ENCODE peak calls at places on chromosome 22, in nine cellular contexts. T is breast epithelium, A is neural progenitor cell, K is neuronal stem cell, X is AG04450, O is AG09309, C is lower leg skin, G is IMR-90, P is foreskin fibroblast. B is an unnamed sample.

GRCh38 chr22:26619510-26619909 is 1.7 kb upstream of the CRYBB1 start:
- DNase-seq in T (no peak), A (no peak), K (no peak), X (no peak), O (no peak), C (no peak), G (no peak), P (no peak), B (no peak)

GRCh38 chr22:28398355-28398754 is 281.3 kb downstream of the TTC28 start:
- DNase-seq in T (no peak), A (no peak), K (no peak), X (no peak), O (no peak), C (no peak), G (no peak), P (no peak), B (no peak)

GRCh38 chr22:24592144-24592845 is 578 bp downstream of the LRRC75B start:
- DNase-seq in T (no peak), A (peak; percentile 42), K (peak; percentile 31), X (no peak), O (no peak), C (no peak), G (no peak), P (peak; percentile 12), B (no peak)

GRCh38 chr22:20430641-20431519 is 6.7 kb downstream of the SCARF2 start:
- DNase-seq in T (no peak), A (peak; percentile 93), K (peak; percentile 61), X (no peak), O (no peak), C (no peak), G (no peak), P (peak; percentile 52), B (peak; percentile 35)

GRCh38 chr22:29454186-29454745 is 15.9 kb downstream of the RFPL1 start:
- DNase-seq in T (no peak), A (no peak), K (no peak), X (no peak), O (no peak), C (no peak), G (no peak), P (no peak), B (no peak)

GRCh38 chr22:46047841-46048595 is 71.1 kb upstream of the WNT7B start:
- DNase-seq in T (peak; percentile 53), A (no peak), K (no peak), X (no peak), O (no peak), C (no peak), G (no peak), P (no peak), B (no peak)

GRCh38 chr22:44389181-44389580 is 76.4 kb upstream of the SHISAL1 start:
- DNase-seq in T (no peak), A (no peak), K (no peak), X (no peak), O (no peak), C (no peak), G (no peak), P (no peak), B (no peak)

GRCh38 chr22:44452531-44453420 is 45.3 kb downstream of the RTL6 start:
- DNase-seq in T (no peak), A (no peak), K (no peak), X (no peak), O (no peak), C (no peak), G (no peak), P (no peak), B (no peak)

GRCh38 chr22:47177334-47177815 is 414.9 kb downstream of the TBC1D22A start:
- DNase-seq in T (peak; percentile 41), A (no peak), K (no peak), X (no peak), O (no peak), C (no peak), G (no peak), P (no peak), B (no peak)

GRCh38 chr22:46545041-46545796 is 7.8 kb upstream of the CELSR1 start:
- DNase-seq in T (no peak), A (no peak), K (no peak), X (no peak), O (no peak), C (no peak), G (peak; percentile 18), P (peak; percentile 37), B (no peak)

GRCh38 chr22:30647536-30647935 is 12.0 kb downstream of the SLC35E4 start:
- DNase-seq in T (no peak), A (no peak), K (no peak), X (no peak), O (no peak), C (no peak), G (no peak), P (no peak), B (no peak)

GRCh38 chr22:32478994-32479393 is 4.4 kb downstream of the FBXO7 start:
- DNase-seq in T (no peak), A (no peak), K (no peak), X (no peak), O (no peak), C (no peak), G (peak; percentile 28), P (no peak), B (no peak)

GRCh38 chr22:49789289-49790141 is 38.2 kb downstream of the BRD1 start:
- DNase-seq in T (no peak), A (no peak), K (no peak), X (no peak), O (no peak), C (peak; percentile 26), G (peak; percentile 45), P (peak; percentile 39), B (peak; percentile 62)
- H3K4me3 ChIP-seq in T (no peak overlapping the region), A (no peak overlapping the region), K (no peak overlapping the region), X (no peak overlapping the region), O (no peak overlapping the region), C (no peak overlapping the region), G (no peak overlapping the region), P (no peak overlapping the region), B (peak overlapping the region; percentile 21)

DNA sequence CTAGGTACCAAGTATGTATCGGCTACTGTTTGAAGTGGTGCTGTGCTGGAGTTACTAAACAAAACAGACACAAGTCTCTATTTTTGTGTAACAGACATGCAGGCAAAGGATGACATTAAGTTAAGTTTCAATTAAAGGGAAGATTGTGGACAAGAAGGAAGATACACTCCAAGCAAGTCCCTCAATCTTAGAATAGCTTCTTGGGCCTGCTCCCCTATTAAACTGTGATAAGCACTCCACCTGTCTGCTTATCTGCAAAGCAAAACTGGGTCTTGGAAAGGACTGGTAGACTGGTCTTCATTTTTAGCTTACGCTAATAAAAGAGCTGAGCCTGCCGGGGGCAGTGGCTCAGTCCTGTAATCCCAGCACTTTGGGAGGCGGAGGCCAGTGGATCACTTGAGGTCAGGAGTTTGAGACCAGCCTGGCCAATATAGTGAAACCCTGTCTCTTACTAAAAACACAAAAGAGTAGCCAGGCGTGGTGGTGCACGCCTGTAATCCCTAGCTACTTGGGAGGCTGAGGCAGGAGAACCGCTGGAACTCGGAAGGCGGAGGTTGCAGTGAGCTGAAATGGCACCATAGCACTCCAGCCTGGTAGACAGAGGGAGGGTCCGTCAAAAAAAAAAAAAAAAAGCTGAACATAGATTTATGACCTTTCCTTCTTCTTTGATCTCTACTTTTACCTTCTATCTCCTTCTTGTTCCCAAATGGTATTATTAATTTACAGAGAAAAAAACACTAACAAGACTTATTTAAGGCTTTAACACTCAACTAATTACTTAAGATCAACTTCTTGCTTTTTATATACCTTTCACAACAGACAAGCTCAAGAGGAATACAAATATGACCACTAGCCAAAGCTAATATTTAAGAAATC is 4.1 kb downstream of the DDX17 start:
- DNase-seq in T (no peak), A (no peak), K (no peak), X (no peak), O (no peak), C (no peak), G (no peak), P (no peak), B (no peak)
- H3K4me3 ChIP-seq in T (peak overlapping the region; percentile 1), A (peak overlapping the region; percentile 94), K (no peak overlapping the region), X (peak overlapping the region; percentile 3), O (no peak overlapping the region), C (no peak overlapping the region), G (no peak overlapping the region), P (no peak overlapping the region), B (no peak overlapping the region)

GRCh38 chr22:38468761-38469305 is 937 bp downstream of the KDELR3 start:
- DNase-seq in T (no peak), A (no peak), K (no peak), X (no peak), O (no peak), C (no peak), G (no peak), P (no peak), B (no peak)
- H3K4me3 ChIP-seq in T (peak overlapping the region; percentile 59), A (no peak overlapping the region), K (peak overlapping the region; percentile 49), X (peak overlapping the region; percentile 99), O (peak overlapping the region; percentile 94), C (no peak overlapping the region), G (peak overlapping the region; percentile 95), P (peak overlapping the region; percentile 64), B (no peak overlapping the region)

GRCh38 chr22:22168941-22169867 is 75.4 kb upstream of the VPREB1 start:
- DNase-seq in T (no peak), A (no peak), K (no peak), X (no peak), O (no peak), C (no peak), G (no peak), P (no peak), B (no peak)
- H3K4me3 ChIP-seq in T (no peak overlapping the region), A (no peak overlapping the region), K (no peak overlapping the region), X (no peak overlapping the region), O (no peak overlapping the region), C (no peak overlapping the region), G (no peak overlapping the region), P (no peak overlapping the region), B (no peak overlapping the region)

GRCh38 chr22:50578776-50579310 is 616 bp upstream of the CPT1B start:
- DNase-seq in T (no peak), A (no peak), K (no peak), X (no peak), O (no peak), C (no peak), G (no peak), P (no peak), B (no peak)

GRCh38 chr22:50576806-50577696 is 1.2 kb downstream of the CPT1B start:
- DNase-seq in T (no peak), A (no peak), K (no peak), X (no peak), O (no peak), C (no peak), G (no peak), P (no peak), B (no peak)

GRCh38 chr22:50576070-50576469 is 2.2 kb downstream of the CPT1B start:
- DNase-seq in T (no peak), A (peak; percentile 61), K (no peak), X (no peak), O (peak; percentile 10), C (no peak), G (peak; percentile 44), P (no peak), B (no peak)

GRCh38 chr22:50577987-50578775 is at the start of gene CPT1B:
- DNase-seq in T (no peak), A (no peak), K (no peak), X (no peak), O (no peak), C (no peak), G (peak; percentile 26), P (no peak), B (no peak)

GRCh38 chr22:50577697-50577986 is 585 bp downstream of the CPT1B start:
- DNase-seq in T (no peak), A (no peak), K (no peak), X (no peak), O (no peak), C (no peak), G (no peak), P (no peak), B (no peak)
- H3K4me3 ChIP-seq in T (no peak overlapping the region), A (no peak overlapping the region), K (no peak overlapping the region), X (no peak overlapping the region), O (no peak overlapping the region), C (no peak overlapping the region), G (no peak overlapping the region), P (no peak overlapping the region), B (no peak overlapping the region)